ENCODE peak calls at places on chromosomes 5 and 9, in four cellular contexts. Y is HepG2, Z is GM12878, F is H1. O is an unnamed sample.

GRCh38 chr9:137168907-137169763 is 716 bp downstream of the LRRC26 start:
- DNase-seq in F (no peak), Y (peak; percentile 32), Z (no peak), O (peak; percentile 65)

GRCh38 chr5:83583859-83584258 is 112.3 kb downstream of the VCAN start:
- DNase-seq in Z (no peak), Y (no peak), F (no peak), O (no peak)

GRCh38 chr5:173941758-173942401 is 47.1 kb upstream of the C5orf47 start:
- DNase-seq in Y (peak; percentile 95), Z (no peak), F (peak; percentile 33), O (no peak)

GRCh38 chr5:31161772-31162171 is 31.7 kb upstream of the CDH6 start:
- DNase-seq in Z (no peak), F (peak; percentile 43), Y (peak; percentile 23), O (no peak)

GRCh38 chr9:121839726-121840500 is 188.5 kb downstream of the DAB2IP start:
- DNase-seq in Y (no peak), F (no peak), Z (peak; percentile 40), O (no peak)

GRCh38 chr9:33024126-33024965 is 727 bp upstream of the DNAJA1 start:
- DNase-seq in Y (peak; percentile 16), F (no peak), Z (no peak), O (no peak)

GRCh38 chr9:75918154-75918553 is 27.7 kb downstream of the PCSK5 start:
- DNase-seq in F (no peak), Z (no peak), Y (no peak), O (no peak)

GRCh38 chr5:158380661-158381060 is 521.7 kb upstream of the CLINT1 start:
- DNase-seq in F (no peak), Y (no peak), Z (no peak), O (no peak)

GRCh38 chr5:154652746-154653417 is 102.3 kb upstream of the LARP1 start:
- DNase-seq in Z (no peak), Y (no peak), F (no peak), O (no peak)

GRCh38 chr9:107123389-107123788 is 159.7 kb upstream of the RAD23B start:
- DNase-seq in F (no peak), Y (no peak), Z (no peak), O (no peak)

GRCh38 chr5:159104058-159104651 is 4.4 kb upstream of the EBF1 start:
- DNase-seq in Y (no peak), F (no peak), Z (no peak), O (no peak)

GRCh38 chr9:112487799-112488345 is 1.2 kb downstream of the KIAA1958 start:
- DNase-seq in Y (no peak), F (no peak), Z (no peak), O (peak; percentile 17)

GRCh38 chr9:113577525-113578261 is 114.2 kb downstream of the RGS3 start:
- DNase-seq in Y (no peak), Z (no peak), F (no peak), O (no peak)

GRCh38 chr9:87556821-87557220 is 59.2 kb downstream of the DAPK1 start:
- DNase-seq in Z (no peak), Y (no peak), F (no peak), O (no peak)

GRCh38 chr9:85008215-85008614 is 338.7 kb downstream of the NTRK2 start:
- DNase-seq in F (no peak), Y (no peak), Z (no peak), O (no peak)

GRCh38 chr9:120713257-120714087 is 798 bp downstream of the MEGF9 start:
- DNase-seq in Z (no peak), F (no peak), Y (no peak), O (peak; percentile 16)

GRCh38 chr5:139391570-139392323 is 2.0 kb upstream of the MZB1 start:
- DNase-seq in Z (no peak), Y (no peak), F (no peak), O (no peak)

GRCh38 chr5:179293276-179293675 is 52.0 kb downstream of the ADAMTS2 start:
- DNase-seq in Y (no peak), F (no peak), Z (no peak), O (no peak)

DNA sequence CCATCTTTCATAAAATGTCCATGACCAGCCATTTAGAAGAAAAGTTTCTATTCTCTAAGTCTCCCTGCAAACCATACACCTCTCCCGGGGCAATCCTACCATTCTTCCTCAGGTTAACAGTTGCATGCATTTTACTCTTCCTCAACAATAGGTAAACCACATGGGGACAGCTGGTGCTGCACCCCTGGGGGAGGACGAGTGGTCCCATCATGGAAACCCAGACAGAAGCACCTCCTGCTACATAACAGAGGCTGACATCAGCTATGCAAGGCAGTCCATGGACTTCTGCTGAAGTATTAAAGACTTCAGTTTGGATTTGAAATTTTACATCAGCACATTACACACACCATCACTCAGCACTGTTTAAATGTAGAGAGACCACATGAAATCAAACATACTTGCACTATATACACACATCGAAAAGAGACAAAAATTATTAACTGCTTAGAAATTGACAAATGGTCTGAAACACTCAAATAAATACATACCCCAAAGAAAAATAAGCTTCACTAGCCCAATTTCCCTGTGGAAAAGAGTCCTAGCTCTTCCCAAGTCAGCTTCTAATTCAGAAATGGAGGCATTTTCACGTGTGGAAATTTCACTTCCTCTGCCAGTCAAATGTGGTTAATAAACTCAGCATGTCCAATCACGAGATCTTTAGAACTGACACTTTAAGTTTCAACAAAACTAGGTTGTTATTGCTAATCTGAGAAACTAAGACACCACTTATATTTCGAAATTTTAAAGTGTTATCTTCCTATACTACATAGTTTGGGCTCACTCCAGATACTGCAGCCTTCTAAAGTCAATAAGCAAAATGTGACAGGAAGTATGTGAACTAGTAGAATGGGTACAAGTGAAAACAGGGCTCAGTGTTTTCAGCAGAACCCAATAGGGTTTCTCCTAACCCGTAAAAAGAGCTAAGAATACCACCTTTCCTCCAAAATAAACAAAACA is 173.3 kb downstream of the ROR2 start:
- DNase-seq in F (no peak), Y (no peak), Z (no peak), O (no peak)
- TF ChIP-seq SUZ12 in F (no peak), Y (no peak), Z (no peak), O (no peak)

GRCh38 chr5:69217154-69217731 is 17.4 kb upstream of the CDK7 start:
- DNase-seq in Z (peak; percentile 72), Y (no peak), F (no peak), O (peak; percentile 97)
- TF ChIP-seq SP1 in Z (no peak), Y (no peak), F (no peak), O (no peak)

GRCh38 chr9:93132946-93133640 is 958 bp downstream of the NINJ1 start:
- DNase-seq in F (no peak), Z (no peak), Y (peak; percentile 72), O (no peak)
- TF ChIP-seq SUZ12 in F (no peak), Z (no peak), Y (no peak), O (no peak)

GRCh38 chr5:142325677-142326479 is 1.1 kb upstream of the SPRY4 start:
- DNase-seq in Y (peak; percentile 73), F (peak; percentile 79), Z (no peak), O (no peak)
- TF ChIP-seq SP1 in Y (no peak), F (no peak), Z (no peak), O (no peak)

GRCh38 chr5:54301215-54301614 is 9.2 kb downstream of the ARL15 start:
- DNase-seq in Y (no peak), F (no peak), Z (no peak), O (no peak)
- TF ChIP-seq SUZ12 in Y (no peak), F (no peak), Z (no peak), O (no peak)

GRCh38 chr9:124941689-124942561 is 1.0 kb upstream of the GOLGA1 start:
- DNase-seq in F (no peak), Y (peak; percentile 29), Z (peak; percentile 19), O (peak; percentile 12)
- TF ChIP-seq SP1 in F (no peak), Y (no peak), Z (no peak), O (no peak)

DNA sequence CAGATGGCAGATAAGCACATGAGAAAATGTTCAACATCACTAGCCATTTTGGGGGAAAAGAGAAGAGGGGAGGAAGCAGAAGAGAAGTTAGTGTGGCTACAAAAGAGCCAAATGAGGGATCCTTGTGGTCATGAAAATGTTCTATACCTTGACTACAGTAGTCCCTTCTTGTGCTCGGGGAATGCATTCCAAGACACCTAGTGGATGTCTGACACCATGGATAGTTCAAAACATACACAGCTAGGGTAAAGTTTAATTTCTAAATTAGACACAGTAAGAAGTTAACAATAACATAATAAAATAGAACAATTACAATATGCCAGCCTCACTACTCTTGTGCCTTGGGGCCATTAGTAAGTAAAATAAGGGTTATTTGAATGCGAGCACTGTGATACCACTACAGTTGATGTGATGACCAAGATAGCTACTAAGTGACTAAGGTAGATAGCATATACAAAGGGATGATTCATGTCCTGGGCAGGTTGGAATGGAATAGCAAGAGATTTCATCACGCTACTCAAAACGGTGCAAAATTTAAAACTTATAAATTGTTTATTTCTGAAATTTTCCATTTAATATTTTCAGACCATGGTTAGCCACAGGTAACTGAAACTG is 344.1 kb downstream of the NR2F1-AS1 start:
- DNase-seq in F (no peak), Z (no peak), Y (no peak), O (no peak)
- TF ChIP-seq SUZ12 in F (no peak), Z (no peak), Y (no peak), O (no peak)

DNA sequence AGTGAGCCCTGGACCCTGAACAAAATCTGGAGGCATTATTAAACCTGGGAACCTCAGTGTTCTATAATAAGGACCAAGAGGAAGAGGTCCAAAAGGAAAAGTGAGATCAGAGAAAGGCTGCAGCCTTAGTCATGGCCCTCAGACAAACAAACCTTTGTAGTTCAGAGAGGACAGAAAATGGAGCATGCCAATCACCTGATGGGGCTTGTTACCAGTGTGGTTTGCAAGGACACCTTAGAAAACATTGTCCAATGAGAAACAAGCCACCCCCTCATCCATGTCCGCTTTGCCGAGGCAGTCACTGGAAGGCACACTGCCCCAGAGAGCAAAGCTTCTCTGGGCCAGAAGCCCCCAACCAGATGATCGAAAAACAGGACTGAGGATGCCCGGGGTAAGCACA is 254.8 kb downstream of the CDH10 start:
- DNase-seq in Z (no peak), F (no peak), Y (peak; percentile 37), O (no peak)
- TF ChIP-seq SP1 in Z (no peak), F (no peak), Y (no peak), O (no peak)

DNA sequence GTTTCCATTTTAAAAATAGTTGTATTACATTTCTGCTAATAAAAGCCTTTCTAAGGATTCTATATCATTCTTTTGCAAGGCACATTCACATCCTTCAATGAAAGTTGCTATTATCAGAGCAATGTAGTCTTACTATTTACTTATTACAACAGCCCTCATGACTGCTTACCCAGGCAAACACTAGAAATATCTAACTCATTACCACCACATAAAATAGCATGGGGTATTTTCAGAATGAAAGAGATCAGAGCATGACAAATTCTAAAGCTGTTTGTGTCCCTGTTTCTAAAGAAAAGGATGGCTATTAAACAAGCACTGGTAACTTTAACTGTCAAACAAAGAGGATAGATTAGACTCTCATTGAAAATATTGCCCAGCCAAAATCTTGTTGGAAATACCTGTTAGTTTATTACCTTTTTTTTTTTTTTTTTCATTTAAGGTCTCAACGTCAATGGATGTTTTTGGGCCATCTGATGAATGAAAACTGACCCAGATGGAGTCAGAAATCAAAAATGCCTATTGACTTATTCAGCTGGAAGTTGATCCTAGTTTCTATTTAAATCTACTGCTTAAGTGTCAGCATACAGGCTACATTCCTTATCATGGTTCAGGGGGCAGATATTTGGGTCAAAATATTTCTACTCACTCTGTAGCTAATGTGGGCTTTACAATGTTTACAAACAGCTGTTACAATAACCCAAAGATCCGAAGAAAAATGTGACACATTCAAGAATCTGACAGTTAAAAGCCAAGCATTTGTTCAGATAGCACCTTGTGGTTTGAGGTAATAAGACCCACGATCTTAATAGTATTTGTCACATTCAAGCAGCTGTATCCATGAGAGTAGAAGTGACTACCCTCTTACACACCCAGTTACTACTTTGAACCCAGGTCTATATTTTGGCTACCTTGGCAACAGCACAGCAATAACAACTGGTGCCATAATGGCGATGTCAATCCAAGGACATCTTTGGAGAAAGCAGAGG is 554.8 kb upstream of the MEF2C start:
- DNase-seq in F (no peak), Z (no peak), Y (no peak), O (no peak)
- TF ChIP-seq SUZ12 in F (no peak), Z (no peak), Y (no peak), O (no peak)

GRCh38 chr5:180323929-180324632 is 29.1 kb downstream of the GFPT2 start:
- DNase-seq in Z (no peak), F (no peak), Y (no peak), O (no peak)
- TF ChIP-seq SP1 in Z (no peak), F (no peak), Y (no peak), O (no peak)

O was measured in HEK293T.